ENCODE peak calls at places on chromosomes 13 and 19, in four cellular contexts. N, F, Q and J are unnamed samples.

GRCh38 chr19:52665047-52665446 is 26.9 kb upstream of the ZNF83 start:
- ATAC-seq in N (no peak), F (no peak), Q (no peak), J (no peak)

GRCh38 chr19:18771328-18772242 is 19.5 kb downstream of the COMP start:
- ATAC-seq in N (no peak), F (no peak), Q (no peak), J (no peak)

GRCh38 chr19:45825917-45826893 is 11.1 kb upstream of the RSPH6A start:
- ATAC-seq in N (no peak), F (no peak), Q (no peak), J (no peak)

GRCh38 chr13:46369506-46370268 is 17.4 kb downstream of the RUBCNL start:
- ATAC-seq in N (peak), F (peak), Q (peak), J (no peak)

GRCh38 chr19:39951686-39952085 is 17.3 kb upstream of the FCGBP start:
- ATAC-seq in N (no peak), F (no peak), Q (peak), J (peak)

GRCh38 chr13:73248711-73249580 is 190.1 kb downstream of the KLF5 start:
- ATAC-seq in N (peak), F (no peak), Q (no peak), J (no peak)

GRCh38 chr13:113072370-113072769 is 33.2 kb upstream of the F7 start:
- ATAC-seq in N (no peak), F (no peak), Q (no peak), J (no peak)

GRCh38 chr13:24180743-24181384 is 20.3 kb downstream of the SPATA13 start:
- ATAC-seq in N (no peak), F (no peak), Q (no peak), J (no peak)

GRCh38 chr19:52336117-52336811 is at the start of gene ZNF610:
- ATAC-seq in N (peak), F (peak), Q (peak), J (peak)

GRCh38 chr19:4536798-4537197 is 1.8 kb upstream of the PLIN5 start:
- ATAC-seq in N (no peak), F (peak), Q (no peak), J (no peak)

GRCh38 chr19:17049711-17050280 is 23.2 kb upstream of the CPAMD8 start:
- ATAC-seq in N (peak), F (no peak), Q (no peak), J (no peak)

GRCh38 chr19:13079542-13079986 is 23.1 kb downstream of the LYL1 start:
- ATAC-seq in N (peak), F (no peak), Q (no peak), J (no peak)

GRCh38 chr13:73039201-73040108 is 19.4 kb upstream of the KLF5 start:
- ATAC-seq in N (peak), F (no peak), Q (no peak), J (no peak)

GRCh38 chr19:46303345-46303701 is 6.5 kb downstream of the HIF3A start:
- ATAC-seq in N (no peak), F (no peak), Q (no peak), J (no peak)

GRCh38 chr13:73162912-73163911 is 104.4 kb downstream of the KLF5 start:
- ATAC-seq in N (no peak), F (no peak), Q (peak), J (peak)

GRCh38 chr13:112722433-112723250 is 32.8 kb downstream of the ATP11A start:
- ATAC-seq in N (peak), F (no peak), Q (no peak), J (no peak)

GRCh38 chr13:45765464-45765863 is 63.3 kb downstream of the CBY2 start:
- ATAC-seq in N (no peak), F (no peak), Q (no peak), J (no peak)

GRCh38 chr19:53870485-53870844 is 2.8 kb downstream of the MYADM start:
- ATAC-seq in N (peak), F (no peak), Q (no peak), J (no peak)

GRCh38 chr19:45047188-45047797 is 8.4 kb downstream of the CLASRP start:
- ATAC-seq in N (peak), F (no peak), Q (no peak), J (no peak)

GRCh38 chr19:3028305-3029069 is 593 bp downstream of the TLE2 start:
- ATAC-seq in N (peak), F (no peak), Q (peak), J (no peak)

GRCh38 chr13:21568854-21569253 is 35.1 kb downstream of the MICU2 start:
- ATAC-seq in N (no peak), F (no peak), Q (no peak), J (no peak)

GRCh38 chr19:31562916-31563626 is 213.8 kb upstream of the TSHZ3 start:
- ATAC-seq in N (no peak), F (no peak), Q (no peak), J (no peak)